ENCODE peak calls at places on chromosomes 5 and 9, in four cellular contexts. Q, D, L and G are unnamed samples.

GRCh38 chr9:111037744-111038335 is 430 bp downstream of the LPAR1 start:
- DNase-seq in Q (no peak), D (no peak), L (peak), G (no peak)

GRCh38 chr5:120550358-120550757 is 86.3 kb downstream of the PRR16 start:
- DNase-seq in Q (no peak), D (no peak), L (no peak), G (no peak)

GRCh38 chr5:92922231-92922967 is 658.6 kb downstream of the NR2F1-AS1 start:
- DNase-seq in Q (no peak), D (no peak), L (no peak), G (no peak)

GRCh38 chr5:145937432-145938250 is 1.3 kb downstream of the SH3RF2 start:
- DNase-seq in Q (no peak), D (no peak), L (no peak), G (no peak)

GRCh38 chr5:160938532-160938931 is 86.5 kb upstream of the ATP10B start:
- DNase-seq in Q (no peak), D (no peak), L (no peak), G (no peak)

GRCh38 chr5:156431956-156432829 is 105.2 kb downstream of the SGCD start:
- DNase-seq in Q (no peak), D (no peak), L (no peak), G (no peak)

GRCh38 chr9:86685556-86685955 is 261.8 kb downstream of the GAS1 start:
- DNase-seq in Q (no peak), D (no peak), L (no peak), G (no peak)

GRCh38 chr9:28808042-28808441 is 1234.8 kb upstream of the C9orf72 start:
- DNase-seq in Q (no peak), D (no peak), L (no peak), G (no peak)

GRCh38 chr5:139708877-139709586 is 60.9 kb downstream of the CXXC5 start:
- DNase-seq in Q (no peak), D (no peak), L (peak), G (no peak)

GRCh38 chr5:140734354-140734753 is 34.1 kb downstream of the ZMAT2 start:
- DNase-seq in Q (no peak), D (no peak), L (no peak), G (no peak)

GRCh38 chr5:150422075-150422474 is 9.4 kb upstream of the CD74 start:
- DNase-seq in Q (no peak), D (no peak), L (no peak), G (no peak)

GRCh38 chr5:149521739-149522373 is 29.4 kb downstream of the CSNK1A1 start:
- DNase-seq in Q (no peak), D (no peak), L (no peak), G (no peak)

GRCh38 chr9:136093995-136094881 is 851 bp downstream of the NACC2 start:
- DNase-seq in Q (peak), D (peak), L (peak), G (peak)

GRCh38 chr5:73816656-73817420 is 190.8 kb downstream of the ARHGEF28 start:
- DNase-seq in Q (no peak), D (no peak), L (no peak), G (no peak)

GRCh38 chr5:1199340-1199648 is 2.1 kb upstream of the SLC6A19 start:
- DNase-seq in Q (no peak), D (no peak), L (no peak), G (no peak)

GRCh38 chr5:180643191-180643851 is 6.1 kb downstream of the FLT4 start:
- DNase-seq in Q (no peak), D (no peak), L (peak), G (no peak)

GRCh38 chr5:177491429-177491945 is 5.9 kb downstream of the PDLIM7 start:
- DNase-seq in Q (no peak), D (no peak), L (peak), G (no peak)

GRCh38 chr9:21443849-21444625 is 3.8 kb downstream of the IFNA1 start:
- DNase-seq in Q (peak), D (peak), L (no peak), G (no peak)

GRCh38 chr9:115250646-115251045 is 132.7 kb upstream of the TNC start:
- DNase-seq in Q (no peak), D (no peak), L (no peak), G (no peak)

GRCh38 chr5:14809369-14810144 is 62.0 kb downstream of the ANKH start:
- DNase-seq in Q (peak), D (peak), L (peak), G (peak)

GRCh38 chr5:135439426-135440205 is 7.5 kb downstream of the DCANP1 start:
- DNase-seq in Q (no peak), D (no peak), L (no peak), G (no peak)

GRCh38 chr5:53095931-53096525 is 13.5 kb downstream of the MOCS2 start:
- DNase-seq in Q (peak), D (peak), L (peak), G (peak)

GRCh38 chr9:124126571-124127289 is 115.2 kb downstream of the LHX2 start:
- DNase-seq in Q (peak), D (peak), L (peak), G (peak)

GRCh38 chr5:62825623-62826220 is 247.1 kb downstream of the LRRC70 start:
- DNase-seq in Q (no peak), D (no peak), L (no peak), G (no peak)

GRCh38 chr9:116345393-116345792 is 191.8 kb downstream of the PAPPA start:
- DNase-seq in Q (no peak), D (no peak), L (no peak), G (no peak)

GRCh38 chr5:171961117-171961516 is 45.3 kb downstream of the FBXW11 start:
- DNase-seq in Q (no peak), D (no peak), L (no peak), G (peak)

GRCh38 chr5:158246661-158247060 is 387.7 kb upstream of the CLINT1 start:
- DNase-seq in Q (no peak), D (no peak), L (no peak), G (no peak)

GRCh38 chr9:95250462-95251058 is 66.9 kb downstream of the FANCC start:
- DNase-seq in Q (no peak), D (no peak), L (no peak), G (no peak)

GRCh38 chr9:32248189-32248712 is 136.2 kb upstream of the ACO1 start:
- DNase-seq in Q (no peak), D (no peak), L (no peak), G (no peak)

GRCh38 chr5:20276061-20276958 is 288.3 kb upstream of the CDH18 start:
- DNase-seq in Q (peak), D (no peak), L (no peak), G (no peak)

GRCh38 chr5:148125641-148126040 is 42.7 kb upstream of the SPINK14 start:
- DNase-seq in Q (no peak), D (no peak), L (no peak), G (no peak)

GRCh38 chr9:8693147-8693921 is 893.8 kb upstream of the DMAC1 start:
- DNase-seq in Q (no peak), D (no peak), L (no peak), G (no peak)